ENCODE peak calls at places on chromosomes 7 and 10, in four cellular contexts. B, P, X and H are unnamed samples. For H3K4me1, the result is how much of the 10 kb centered on the place peaks cover.

GRCh38 chr10:132232553-132232949 is 45.8 kb downstream of the DPYSL4 start:
- DNase-seq in B (peak), P (no peak), X (no peak), H (no peak)

GRCh38 chr7:96143495-96144259 is 178.2 kb downstream of the SLC25A13 start:
- DNase-seq in B (no peak), P (no peak), X (no peak), H (no peak)

GRCh38 chr7:894164-894867 is 18.0 kb downstream of the GET4 start:
- DNase-seq in B (peak), P (peak), X (no peak), H (no peak)

GRCh38 chr10:85048644-85049043 is 720.3 kb downstream of the CCSER2 start:
- DNase-seq in B (no peak), P (no peak), X (no peak), H (no peak)

GRCh38 chr7:92737706-92738105 is 98.7 kb downstream of the CDK6 start:
- DNase-seq in B (no peak), P (no peak), X (no peak), H (no peak)

GRCh38 chr10:127293640-127294039 is 97.2 kb upstream of the INSYN2A start:
- DNase-seq in B (no peak), P (no peak), X (no peak), H (no peak)

GRCh38 chr10:16698457-16698856 is 118.8 kb downstream of the RSU1 start:
- DNase-seq in B (no peak), P (no peak), X (no peak), H (no peak)

GRCh38 chr10:16470747-16471146 is 33.9 kb downstream of the PTER start:
- DNase-seq in B (no peak), P (no peak), X (no peak), H (no peak)

GRCh38 chr7:108086962-108087361 is 43.2 kb downstream of the LAMB4 start:
- DNase-seq in B (no peak), P (no peak), X (no peak), H (no peak)

GRCh38 chr7:158778476-158778875 is 50.8 kb downstream of the ESYT2 start:
- DNase-seq in B (no peak), P (no peak), X (no peak), H (no peak)

GRCh38 chr10:90321132-90321816 is 536.6 kb downstream of the HTR7 start:
- DNase-seq in B (no peak), P (no peak), X (no peak), H (no peak)

GRCh38 chr7:43649755-43650274 is 66.9 kb downstream of the STK17A start:
- DNase-seq in B (no peak), P (peak), X (no peak), H (no peak)

GRCh38 chr7:2879354-2879753 is 35.2 kb upstream of the GNA12 start:
- DNase-seq in B (no peak), P (no peak), X (no peak), H (no peak)

GRCh38 chr10:22158426-22158825 is 59.4 kb downstream of the EBLN1 start:
- DNase-seq in B (no peak), P (no peak), X (no peak), H (no peak)

GRCh38 chr7:41918597-41918996 is 215.7 kb upstream of the INHBA start:
- DNase-seq in B (no peak), P (no peak), X (no peak), H (no peak)

GRCh38 chr10:78952686-78953085 is 116.1 kb upstream of the ZMIZ1 start:
- DNase-seq in B (no peak), P (no peak), X (no peak), H (no peak)

GRCh38 chr10:8416192-8416701 is 361.8 kb downstream of the GATA3 start:
- DNase-seq in B (no peak), P (no peak), X (no peak), H (no peak)

GRCh38 chr7:43112088-43112940 is at the start of gene HECW1:
- DNase-seq in B (peak), P (no peak), X (no peak), H (no peak)

GRCh38 chr10:88979153-88979562 is 11.4 kb upstream of the FAS start:
- DNase-seq in B (peak), P (no peak), X (no peak), H (peak)

GRCh38 chr10:1100691-1101368 is 44.6 kb downstream of the WDR37 start:
- DNase-seq in B (peak), P (no peak), X (no peak), H (no peak)

GRCh38 chr7:32670105-32670504 is 174.8 kb downstream of the AVL9 start:
- DNase-seq in B (no peak), P (no peak), X (peak), H (no peak)

GRCh38 chr7:1864126-1864940 is 194.3 kb downstream of the ELFN1 start:
- DNase-seq in B (peak), P (no peak), X (no peak), H (no peak)

GRCh38 chr10:5002013-5002727 is 1.5 kb downstream of the AKR1C2 start:
- DNase-seq in B (no peak), P (no peak), X (no peak), H (no peak)

GRCh38 chr10:69654376-69654775 is 24.3 kb downstream of the FAM241B start:
- DNase-seq in B (no peak), P (peak), X (no peak), H (no peak)

GRCh38 chr10:69657417-69657816 is 27.4 kb downstream of the FAM241B start:
- DNase-seq in B (no peak), P (peak), X (no peak), H (no peak)

GRCh38 chr10:69656719-69657269 is 26.7 kb downstream of the FAM241B start:
- DNase-seq in B (no peak), P (peak), X (no peak), H (no peak)

GRCh38 chr10:69655124-69655867 is 25.2 kb downstream of the FAM241B start:
- DNase-seq in B (no peak), P (peak), X (no peak), H (no peak)

GRCh38 chr10:69655868-69656555 is 26.0 kb downstream of the FAM241B start:
- DNase-seq in B (no peak), P (peak), X (no peak), H (no peak)
- H3K4me1 ChIP-seq in B (under half), P (under half), X (under half), H (under half)

DNA sequence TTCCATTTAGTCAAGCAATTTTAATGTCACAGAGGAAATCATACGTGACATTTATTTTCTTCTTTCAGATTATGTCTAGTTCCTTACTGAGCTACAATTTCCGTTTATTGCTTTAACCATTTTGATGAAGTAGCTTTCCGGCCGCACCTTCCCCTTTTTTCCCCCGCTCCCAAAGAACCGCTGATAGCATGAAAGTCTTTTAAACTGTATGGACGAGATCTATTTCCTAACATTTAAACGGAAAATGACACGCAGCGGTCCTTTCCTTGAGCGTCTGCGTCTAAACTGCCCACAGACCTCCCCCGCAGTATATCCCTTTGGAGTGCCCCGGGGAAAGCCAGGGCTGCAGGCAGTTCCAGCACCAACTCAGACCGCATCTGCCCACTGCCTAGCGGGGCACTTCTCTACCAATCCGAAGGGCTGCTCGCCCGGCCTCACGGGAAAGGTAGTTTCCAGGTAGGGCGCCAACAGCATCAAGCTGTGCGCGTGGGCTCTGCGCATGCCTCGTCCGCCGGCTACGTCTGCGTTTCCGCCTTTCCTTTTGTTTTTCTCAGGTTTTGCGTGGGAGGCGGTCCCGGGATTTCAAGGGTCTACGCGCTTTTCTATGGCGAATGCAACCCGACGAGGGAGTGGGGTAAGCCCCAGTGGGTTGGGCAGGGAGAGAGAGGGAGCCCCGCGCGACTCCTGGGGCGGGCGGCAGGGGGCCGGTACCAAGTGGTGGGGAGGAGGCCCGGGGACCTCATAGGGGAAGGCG is at the start of gene ZNF33A:
- DNase-seq in B (peak), P (peak), X (peak), H (peak)
- TF ChIP-seq POLR2A in B (peak), P (peak), X (peak), H (peak)

GRCh38 chr7:40716052-40716451 is 581.2 kb downstream of the SUGCT start:
- DNase-seq in B (no peak), P (no peak), X (no peak), H (no peak)

GRCh38 chr7:40720401-40720800 is 585.6 kb downstream of the SUGCT start:
- DNase-seq in B (no peak), P (no peak), X (no peak), H (no peak)

GRCh38 chr7:40714338-40715052 is 579.7 kb downstream of the SUGCT start:
- DNase-seq in B (no peak), P (no peak), X (no peak), H (no peak)

GRCh38 chr7:40715053-40715430 is 580.2 kb downstream of the SUGCT start:
- DNase-seq in B (no peak), P (no peak), X (no peak), H (no peak)

DNA sequence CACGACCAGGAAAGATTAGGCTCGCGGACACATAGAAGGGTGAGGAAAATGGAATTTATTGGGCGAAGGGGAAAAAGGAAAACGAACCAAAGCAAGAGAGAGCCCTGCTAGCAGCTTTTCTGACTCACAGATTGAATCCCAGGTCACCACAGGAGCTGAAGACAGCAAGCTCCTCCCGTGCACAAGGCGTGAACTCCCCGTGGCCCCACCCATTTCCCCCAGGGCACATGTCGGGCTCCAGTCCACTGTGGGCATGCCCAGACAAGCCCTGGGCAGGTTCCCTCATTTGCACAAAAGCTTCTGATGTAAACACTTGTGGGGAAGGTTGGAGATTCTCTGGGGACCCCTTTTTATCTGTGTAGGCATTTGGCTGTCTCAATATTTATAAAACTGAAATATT is 582.4 kb downstream of the SUGCT start:
- DNase-seq in B (peak), P (no peak), X (peak), H (no peak)
- TF ChIP-seq POLR2AphosphoS5 in B (no peak), P (no peak), X (peak), H (no peak)

GRCh38 chr10:69331161-69331560 is 52.9 kb downstream of the HK1 start:
- DNase-seq in B (no peak), P (no peak), X (no peak), H (no peak)

GRCh38 chr10:69329721-69330178 is 51.5 kb downstream of the HK1 start:
- DNase-seq in B (no peak), P (no peak), X (no peak), H (no peak)

GRCh38 chr10:69326692-69327091 is 48.4 kb downstream of the HK1 start:
- DNase-seq in B (no peak), P (no peak), X (no peak), H (no peak)

GRCh38 chr10:69327463-69328345 is 49.4 kb downstream of the HK1 start:
- DNase-seq in B (no peak), P (peak), X (no peak), H (peak)

GRCh38 chr10:69328346-69328687 is 50.0 kb downstream of the HK1 start:
- DNase-seq in B (no peak), P (peak), X (no peak), H (no peak)
- H3K4me1 ChIP-seq in B (under half), P (half or more), X (under half), H (under half)

GRCh38 chr7:55202150-55202913 is 162.8 kb upstream of the LANCL2 start:
- DNase-seq in B (no peak), P (no peak), X (no peak), H (no peak)
- TF ChIP-seq POLR2A in B (no peak), P (no peak), X (no peak), H (no peak)

GRCh38 chr10:26090032-26090431 is 126.5 kb upstream of the GAD2 start:
- DNase-seq in B (no peak), P (no peak), X (no peak), H (no peak)
- TF ChIP-seq POLR2AphosphoS5 in B (no peak), P (no peak), X (no peak), H (no peak)

DNA sequence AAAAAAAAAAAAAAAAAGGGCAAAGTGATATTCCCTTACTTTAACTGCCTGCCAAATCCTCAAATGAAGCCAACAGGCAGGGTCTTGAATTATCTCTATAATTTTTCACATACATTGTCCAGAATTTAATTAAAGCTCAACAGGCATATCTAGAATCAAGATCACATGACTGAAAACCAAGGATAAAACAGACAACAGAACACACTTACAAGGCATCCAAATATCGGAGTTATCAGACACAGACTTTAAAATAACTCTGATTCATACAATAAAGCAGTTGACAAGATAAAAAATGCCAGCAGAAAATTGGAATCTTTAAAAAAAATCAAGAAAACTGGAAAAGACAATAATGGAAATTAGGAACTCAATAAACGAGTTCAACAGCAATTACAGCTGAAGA is 10.7 kb downstream of the CYTH3 start:
- DNase-seq in B (no peak), P (no peak), X (no peak), H (no peak)
- H3K4me1 ChIP-seq in B (under half), P (under half), X (under half), H (under half)

GRCh38 chr10:103661198-103661950 is 167.9 kb downstream of the NEURL1 start:
- DNase-seq in B (peak), P (peak), X (no peak), H (peak)
- TF ChIP-seq POLR2A in B (peak), P (no peak), X (no peak), H (peak)